ENCODE peak calls at places on chromosomes 16 and 17, in four cellular contexts. X is neural progenitor cell; N is fibroblast of lung; O is CD8-positive, alpha-beta T cell. M is an unnamed sample. For H3K4me1, the result is how much of the 10 kb centered on the place peaks cover.

GRCh38 chr17:72931635-72932034 is 160.9 kb downstream of the SLC39A11 start:
- DNase-seq in N (no peak), X (no peak), O (no peak), M (peak)

GRCh38 chr17:74512624-74513084 is 18.6 kb downstream of the CD300LB start:
- DNase-seq in X (no peak), O (no peak), N (no peak), M (no peak)

GRCh38 chr16:56637814-56638750 is at the start of gene MT1A:
- DNase-seq in O (no peak), X (peak), N (peak), M (peak)

GRCh38 chr17:1703063-1703462 is 7.1 kb downstream of the TLCD2 start:
- DNase-seq in X (no peak), N (no peak), O (no peak), M (no peak)

GRCh38 chr16:85717393-85718152 is 28.8 kb upstream of the GINS2 start:
- DNase-seq in X (peak), O (peak), N (peak), M (peak)

GRCh38 chr17:79085154-79085920 is 10.7 kb downstream of the ENGASE start:
- DNase-seq in O (no peak), N (no peak), X (no peak), M (no peak)

GRCh38 chr16:72211085-72211484 is 39.1 kb upstream of the PMFBP1 start:
- DNase-seq in X (no peak), O (no peak), N (no peak), M (no peak)

GRCh38 chr17:751269-752001 is 629 bp downstream of the GEMIN4 start:
- DNase-seq in X (peak), N (peak), O (peak), M (peak)

GRCh38 chr16:46714797-46715591 is 25.5 kb downstream of the ORC6 start:
- DNase-seq in N (no peak), O (no peak), X (no peak), M (no peak)

GRCh38 chr16:19876501-19877059 is 8.1 kb downstream of the GPRC5B start:
- DNase-seq in X (no peak), O (no peak), N (no peak), M (no peak)

GRCh38 chr17:31349454-31349853 is 28.0 kb upstream of the EVI2A start:
- DNase-seq in X (no peak), O (no peak), N (no peak), M (no peak)

GRCh38 chr16:1639840-1640239 is 27.7 kb downstream of the CRAMP1 start:
- DNase-seq in X (no peak), O (no peak), N (no peak), M (no peak)

GRCh38 chr17:40191237-40192208 is 14.3 kb downstream of the RAPGEFL1 start:
- DNase-seq in O (peak), N (peak), X (peak), M (peak)

GRCh38 chr16:52171481-52171880 is 375.5 kb downstream of the TOX3 start:
- DNase-seq in X (no peak), N (no peak), O (no peak), M (no peak)

GRCh38 chr16:25311039-25311438 is 53.4 kb upstream of the ZKSCAN2 start:
- DNase-seq in X (no peak), N (no peak), O (no peak), M (no peak)

GRCh38 chr17:77281904-77282367 is 141.2 kb downstream of the SEC14L1 start:
- DNase-seq in N (peak), X (peak), O (no peak), M (peak)

GRCh38 chr16:67580202-67580601 is 17.9 kb downstream of the CTCF start:
- DNase-seq in X (no peak), O (no peak), N (no peak), M (no peak)

GRCh38 chr16:19437280-19437679 is 19.6 kb downstream of the TMC5 start:
- DNase-seq in N (no peak), X (no peak), O (no peak), M (peak)

GRCh38 chr17:42408076-42408475 is 15.0 kb downstream of the CAVIN1 start:
- DNase-seq in O (no peak), N (peak), X (no peak), M (no peak)

GRCh38 chr17:20988001-20988641 is 54.7 kb downstream of the USP22 start:
- DNase-seq in N (no peak), O (no peak), X (no peak), M (no peak)

GRCh38 chr17:33981713-33982601 is 273.1 kb upstream of the CCL2 start:
- DNase-seq in X (no peak), O (no peak), N (no peak), M (no peak)

GRCh38 chr17:385195-385835 is 32.7 kb upstream of the RPH3AL start:
- DNase-seq in X (peak), O (no peak), N (no peak), M (peak)

GRCh38 chr16:71927383-71927782 is 32.1 kb downstream of the IST1 start:
- DNase-seq in N (peak), O (no peak), X (no peak), M (peak)

GRCh38 chr17:68101992-68102758 is 66.6 kb downstream of the KPNA2 start:
- DNase-seq in O (peak), N (no peak), X (peak), M (peak)

GRCh38 chr17:45234641-45235040 is 13.0 kb downstream of the FMNL1 start:
- DNase-seq in N (no peak), O (peak), X (peak), M (no peak)

GRCh38 chr17:4532860-4533521 is 22.2 kb downstream of the MYBBP1A start:
- DNase-seq in X (no peak), O (no peak), N (no peak), M (no peak)

GRCh38 chr16:78127130-78127529 is 27.7 kb downstream of the WWOX start:
- DNase-seq in X (no peak), N (peak), O (no peak), M (no peak)

GRCh38 chr16:8572063-8572918 is 18.0 kb downstream of the TMEM114 start:
- DNase-seq in N (no peak), X (no peak), O (no peak), M (no peak)

GRCh38 chr17:80931421-80932265 is 60.0 kb upstream of the CHMP6 start:
- DNase-seq in O (no peak), N (peak), X (peak), M (no peak)
- H3K4me1 ChIP-seq in O (under half), N (under half), X (under half), M (under half)

GRCh38 chr17:75774988-75775668 is 9.5 kb upstream of the UNK start:
- DNase-seq in O (no peak), X (no peak), N (peak), M (no peak)
- H3K27ac ChIP-seq in O (no peak), X (peak), N (no peak), M (no peak)

GRCh38 chr17:80892019-80892855 is 99.4 kb upstream of the CHMP6 start:
- DNase-seq in O (peak), X (no peak), N (peak), M (peak)

GRCh38 chr17:80894439-80894721 is 97.3 kb upstream of the CHMP6 start:
- DNase-seq in O (no peak), N (no peak), X (no peak), M (no peak)

GRCh38 chr17:80894726-80895125 is 96.9 kb upstream of the CHMP6 start:
- DNase-seq in X (no peak), O (no peak), N (no peak), M (no peak)

GRCh38 chr17:80893604-80894438 is 97.8 kb upstream of the CHMP6 start:
- DNase-seq in O (no peak), X (no peak), N (no peak), M (no peak)

GRCh38 chr17:80892900-80893603 is 98.6 kb upstream of the CHMP6 start:
- DNase-seq in X (no peak), O (peak), N (peak), M (no peak)
- H3K4me1 ChIP-seq in X (under half), O (under half), N (under half), M (under half)

DNA sequence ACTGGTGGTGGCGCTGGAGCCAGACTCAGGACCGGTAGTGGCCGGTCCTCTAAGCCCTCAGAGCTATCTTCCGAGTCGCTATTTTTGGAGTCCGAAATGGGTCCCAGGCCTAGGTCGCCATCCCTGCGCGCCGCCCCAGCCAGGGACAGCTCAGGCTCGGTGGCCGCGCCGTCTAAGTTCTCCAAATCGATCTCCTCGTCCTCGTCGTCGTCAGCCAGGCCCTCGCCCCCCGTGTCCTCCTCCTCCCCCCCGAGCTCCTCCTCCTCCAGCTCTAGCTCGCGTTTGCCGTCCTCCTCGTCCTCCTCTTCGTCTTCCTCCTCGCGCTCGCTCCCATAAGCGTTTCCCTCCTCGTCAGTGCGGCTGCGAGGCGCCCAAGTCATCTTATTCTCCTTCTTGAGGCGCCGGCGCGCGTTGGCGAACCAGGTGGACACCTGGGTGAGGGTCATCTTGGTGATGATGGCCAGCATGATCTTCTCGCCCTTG is 1.6 kb downstream of the IRX3 start:
- DNase-seq in X (peak), N (no peak), O (no peak), M (no peak)
- H3K27ac ChIP-seq in X (no peak), N (no peak), O (no peak), M (no peak)

DNA sequence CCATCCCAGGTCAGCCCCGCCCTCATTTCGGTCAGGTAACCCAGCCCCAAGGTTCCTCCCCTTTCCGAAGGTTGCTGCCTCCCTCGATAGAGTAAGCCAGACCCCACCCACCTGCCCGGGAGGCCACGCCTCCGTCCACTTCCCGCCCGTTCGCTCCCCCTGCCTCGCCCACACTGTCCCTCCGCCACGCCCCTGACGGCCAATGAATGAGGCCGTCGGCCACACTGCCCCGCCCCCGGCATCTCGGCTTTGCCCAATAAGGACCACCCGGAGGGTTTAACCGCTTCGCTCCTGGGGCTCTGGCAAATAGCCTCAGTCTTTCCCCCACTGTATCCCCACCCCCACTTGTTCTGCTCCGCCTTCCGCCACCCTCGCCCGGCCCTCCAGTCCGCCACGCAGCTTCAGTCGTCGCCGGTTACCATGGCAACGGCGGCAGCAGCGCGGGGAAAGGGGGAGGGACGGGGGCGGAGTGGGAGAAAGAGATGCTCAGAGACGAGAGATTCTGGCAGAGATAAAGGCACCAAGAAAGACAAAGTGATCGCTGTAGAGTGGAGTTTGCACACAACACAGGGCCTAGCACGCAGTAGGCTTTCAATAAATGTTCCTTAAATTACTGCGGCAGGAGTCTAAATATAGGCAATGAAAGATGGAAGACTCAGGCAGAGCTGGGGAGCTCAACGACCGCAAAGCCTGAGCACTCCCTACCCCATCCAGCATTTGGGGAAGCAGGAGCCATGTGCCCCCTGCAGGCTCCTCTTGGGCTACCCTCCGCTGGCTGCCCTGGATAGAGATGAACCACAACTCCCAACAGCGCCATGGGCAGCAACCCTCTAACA is 5.1 kb downstream of the DLG4 start:
- DNase-seq in O (peak), N (peak), X (peak), M (peak)
- H3K4me1 ChIP-seq in O (half or more), N (under half), X (half or more), M (under half)

GRCh38 chr17:55282379-55282702 is 17.6 kb downstream of the HLF start:
- DNase-seq in X (no peak), O (no peak), N (no peak), M (no peak)

GRCh38 chr17:55285340-55286301 is 20.9 kb downstream of the HLF start:
- DNase-seq in N (peak), X (no peak), O (no peak), M (peak)

GRCh38 chr17:55283256-55283965 is 18.7 kb downstream of the HLF start:
- DNase-seq in O (no peak), N (peak), X (no peak), M (no peak)

GRCh38 chr17:55284944-55285339 is 20.2 kb downstream of the HLF start:
- DNase-seq in X (no peak), O (no peak), N (no peak), M (no peak)

GRCh38 chr17:55284001-55284884 is 19.5 kb downstream of the HLF start:
- DNase-seq in N (no peak), O (no peak), X (no peak), M (peak)
- H3K27ac ChIP-seq in N (no peak), O (no peak), X (no peak), M (no peak)